ENCODE peak calls at places on chromosome 7, in four cellular contexts. X is uterus, I is testis, Q is brain microvascular endothelial cell. V is an unnamed sample.
A peak's percentile ranks its signal among the peaks of the same experiment; 100 is the strongest.

GRCh38 chr7:157278791-157279678 is 57.8 kb upstream of the DNAJB6 start:
- DNase-seq in Q (no peak), I (peak; percentile 34), X (no peak), V (no peak)

GRCh38 chr7:106047146-106047545 is 65.0 kb downstream of the SYPL1 start:
- DNase-seq in I (no peak), X (no peak), Q (no peak), V (no peak)

GRCh38 chr7:75614390-75614789 is 122.3 kb downstream of the SPDYE5 start:
- DNase-seq in I (no peak), Q (no peak), X (no peak), V (no peak)

GRCh38 chr7:152189026-152189425 is 163.6 kb downstream of the GALNT11 start:
- DNase-seq in Q (no peak), X (no peak), I (no peak), V (no peak)

GRCh38 chr7:158924956-158925355 is 68.6 kb downstream of the DYNC2I1 start:
- DNase-seq in X (no peak), I (no peak), Q (peak; percentile 23), V (no peak)

GRCh38 chr7:129772646-129773280 is 161.2 kb downstream of the NRF1 start:
- DNase-seq in X (no peak), I (no peak), Q (no peak), V (no peak)

GRCh38 chr7:94056796-94057207 is 52.6 kb upstream of the BET1 start:
- DNase-seq in I (no peak), X (no peak), Q (peak; percentile 82), V (peak; percentile 12)

GRCh38 chr7:157524731-157525130 is 187.9 kb downstream of the DNAJB6 start:
- DNase-seq in I (no peak), Q (no peak), X (no peak), V (no peak)

GRCh38 chr7:133529861-133530260 is 277.0 kb downstream of the EXOC4 start:
- DNase-seq in X (no peak), I (no peak), Q (no peak), V (no peak)

GRCh38 chr7:115008465-115009114 is 86.7 kb downstream of the MDFIC start:
- DNase-seq in X (peak; percentile 89), Q (peak; percentile 72), I (peak; percentile 84), V (no peak)

GRCh38 chr7:130831817-130832481 is 97.9 kb upstream of the KLF14 start:
- DNase-seq in Q (no peak), X (no peak), I (no peak), V (no peak)

GRCh38 chr7:46391215-46391614 is 470.1 kb upstream of the IGFBP3 start:
- DNase-seq in Q (no peak), I (no peak), X (peak; percentile 52), V (no peak)

GRCh38 chr7:124818807-124819206 is 53.2 kb upstream of the GPR37 start:
- DNase-seq in X (no peak), Q (no peak), I (no peak), V (no peak)

GRCh38 chr7:120799147-120799546 is 58.8 kb downstream of the TSPAN12 start:
- DNase-seq in X (no peak), I (no peak), Q (no peak), V (no peak)

GRCh38 chr7:99128076-99128950 is 15.6 kb downstream of the SMURF1 start:
- DNase-seq in X (no peak), Q (peak; percentile 43), I (no peak), V (no peak)

GRCh38 chr7:26153246-26153822 is 1.3 kb downstream of the NFE2L3 start:
- DNase-seq in I (no peak), X (no peak), Q (no peak), V (no peak)

GRCh38 chr7:45988405-45989057 is 67.5 kb upstream of the IGFBP3 start:
- DNase-seq in X (no peak), Q (no peak), I (no peak), V (no peak)

GRCh38 chr7:99767662-99768061 is 16.3 kb downstream of the CYP3A4 start:
- DNase-seq in X (no peak), I (no peak), Q (no peak), V (no peak)

GRCh38 chr7:116218051-116218645 is 7.8 kb downstream of the TES start:
- DNase-seq in Q (peak; percentile 99), X (no peak), I (no peak), V (peak; percentile 78)

GRCh38 chr7:19099194-19099593 is 18.2 kb downstream of the TWIST1 start:
- DNase-seq in X (no peak), Q (no peak), I (no peak), V (no peak)

GRCh38 chr7:27615420-27616185 is 47.1 kb downstream of the HIBADH start:
- DNase-seq in I (no peak), X (no peak), Q (no peak), V (no peak)

GRCh38 chr7:27616186-27616491 is 46.5 kb downstream of the HIBADH start:
- DNase-seq in X (no peak), I (no peak), Q (no peak), V (no peak)

GRCh38 chr7:27617651-27618381 is 44.9 kb downstream of the HIBADH start:
- DNase-seq in Q (no peak), I (no peak), X (no peak), V (no peak)

GRCh38 chr7:27619492-27619891 is 43.2 kb downstream of the HIBADH start:
- DNase-seq in I (no peak), Q (no peak), X (no peak), V (no peak)

GRCh38 chr7:27616914-27617548 is 45.7 kb downstream of the HIBADH start:
- DNase-seq in Q (no peak), X (no peak), I (no peak), V (no peak)
- H3K4me3 ChIP-seq in Q (no peak overlapping the region), X (no peak overlapping the region), I (no peak overlapping the region), V (no peak overlapping the region)

DNA sequence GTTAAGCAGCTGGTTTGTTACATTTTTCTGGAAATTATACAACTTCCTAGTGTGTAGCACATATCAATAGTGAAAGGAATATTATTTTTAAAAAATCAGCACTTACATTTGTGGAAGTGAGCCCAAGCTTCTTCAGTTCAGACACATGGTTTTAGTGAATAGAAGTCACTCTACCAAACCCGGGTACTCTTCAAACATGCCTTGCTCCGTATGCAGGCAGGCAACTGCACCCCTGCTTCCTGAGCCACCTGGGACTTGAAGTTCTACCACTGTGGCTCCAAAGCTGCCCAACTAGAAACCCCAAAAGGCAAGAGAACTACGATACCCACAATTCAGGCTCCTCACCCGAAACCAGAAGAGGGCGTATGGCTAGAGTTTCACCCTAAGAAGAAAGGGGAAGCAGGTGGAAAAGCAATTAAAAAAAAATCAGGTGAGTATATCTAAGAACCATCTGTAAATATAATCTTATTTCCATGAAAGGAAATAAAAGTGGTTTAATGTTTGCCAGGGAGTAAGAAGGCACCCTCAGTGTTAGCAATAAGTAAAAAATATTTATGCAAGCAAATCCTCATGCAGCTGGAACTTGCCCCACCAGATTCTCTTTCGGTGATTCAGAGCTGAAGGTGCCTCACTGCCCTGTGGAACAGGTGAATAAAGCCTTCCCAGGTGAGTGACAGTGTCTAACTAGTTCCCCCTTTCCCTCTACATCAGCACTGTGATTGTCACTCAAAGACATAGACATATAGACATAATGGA is at the start of gene MACC1:
- DNase-seq in X (no peak), I (no peak), Q (no peak), V (no peak)
- TF ChIP-seq CTCF in X (no peak), I (no peak), Q (peak; percentile 10), V (peak; percentile 18)

DNA sequence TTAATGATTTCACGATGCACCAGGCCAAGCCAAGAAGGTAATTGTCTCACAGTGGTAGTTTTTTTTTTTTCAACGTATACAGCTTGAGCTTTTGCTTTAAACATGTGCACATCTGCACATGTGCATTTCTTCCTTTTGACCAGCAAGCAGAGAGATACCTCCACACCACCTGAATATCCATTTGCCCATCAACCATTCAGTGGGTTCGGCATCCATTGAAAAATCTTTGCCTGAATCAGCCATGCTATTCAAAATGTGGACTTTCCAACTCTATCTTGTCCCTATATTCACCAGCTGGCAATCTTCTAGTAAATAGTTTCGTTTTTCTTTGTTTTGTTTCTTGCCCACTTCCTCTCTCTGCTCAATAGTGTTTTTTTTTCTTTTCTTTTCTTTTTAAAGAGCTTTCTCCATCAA is 7.7 kb upstream of the TRA2A start:
- DNase-seq in Q (no peak), X (no peak), I (no peak), V (no peak)
- H3K4me3 ChIP-seq in Q (no peak overlapping the region), X (no peak overlapping the region), I (no peak overlapping the region), V (no peak overlapping the region)

GRCh38 chr7:101856488-101857357 is 39.3 kb downstream of the CUX1 start:
- DNase-seq in I (peak; percentile 91), X (peak; percentile 84), Q (peak; percentile 58), V (no peak)
- TF ChIP-seq CTCF in I (peak; percentile 33), X (peak; percentile 68), Q (peak; percentile 45), V (peak; percentile 13)